ENCODE peak calls at places on chromosomes 13 and 19, in eight cellular contexts. D is right lobe of liver, Y is coronary artery, Q is breast epithelium, Z is A549, J is HepG2, G is pancreas, V is Peyer's patch. P is an unnamed sample.

GRCh38 chr19:681029-681626 is 4.9 kb downstream of the FSTL3 start:
- DNase-seq in D (peak; percentile 93), Y (peak; percentile 95), Q (peak; percentile 53), Z (no peak), J (no peak), G (no peak), V (no peak), P (peak; percentile 87)

GRCh38 chr13:86082116-86082515 is 282.9 kb upstream of the SLITRK6 start:
- DNase-seq in D (no peak), Y (no peak), Q (no peak), Z (no peak), J (no peak), G (no peak), V (no peak), P (no peak)

GRCh38 chr19:4744451-4745170 is 21.0 kb upstream of the DPP9 start:
- DNase-seq in D (no peak), Y (no peak), Q (no peak), Z (no peak), J (no peak), G (no peak), V (no peak), P (no peak)

GRCh38 chr13:90205081-90205480 is 1142.4 kb upstream of the MIR17HG start:
- DNase-seq in D (no peak), Y (no peak), Q (no peak), Z (no peak), J (no peak), G (no peak), V (no peak), P (no peak)

GRCh38 chr13:25738342-25738771 is 313.5 kb downstream of the SHISA2 start:
- DNase-seq in D (no peak), Y (no peak), Q (no peak), Z (no peak), J (no peak), G (no peak), V (no peak), P (no peak)

GRCh38 chr19:31718898-31719297 is 369.7 kb upstream of the TSHZ3 start:
- DNase-seq in D (no peak), Y (no peak), Q (no peak), Z (no peak), J (no peak), G (no peak), V (no peak), P (no peak)

GRCh38 chr19:45477713-45478453 is 10.1 kb downstream of the FOSB start:
- DNase-seq in D (no peak), Y (no peak), Q (no peak), Z (no peak), J (no peak), G (no peak), V (no peak), P (no peak)

GRCh38 chr19:4970558-4971423 is 1.9 kb downstream of the KDM4B start:
- DNase-seq in D (no peak), Y (peak; percentile 72), Q (no peak), Z (no peak), J (peak; percentile 37), G (no peak), V (peak; percentile 61), P (no peak)

GRCh38 chr13:35699805-35700204 is 223.3 kb upstream of the MAB21L1 start:
- DNase-seq in D (no peak), Y (no peak), Q (no peak), Z (no peak), J (no peak), G (no peak), V (no peak), P (no peak)

GRCh38 chr19:18098891-18099622 is 1.5 kb downstream of the MAST3 start:
- DNase-seq in D (no peak), Y (no peak), Q (no peak), Z (no peak), J (no peak), G (no peak), V (no peak), P (no peak)

GRCh38 chr19:14416743-14417214 is 2.4 kb downstream of the DDX39A start:
- DNase-seq in D (no peak), Y (no peak), Q (no peak), Z (no peak), J (no peak), G (no peak), V (no peak), P (no peak)

GRCh38 chr19:27776020-27776419 is 1436.9 kb downstream of the UQCRFS1 start:
- DNase-seq in D (no peak), Y (no peak), Q (no peak), Z (peak; percentile 50), J (no peak), G (no peak), V (no peak), P (no peak)

GRCh38 chr19:34588249-34588648 is 88.7 kb downstream of the SCGB2B2 start:
- DNase-seq in D (no peak), Y (no peak), Q (no peak), Z (no peak), J (no peak), G (no peak), V (no peak), P (no peak)

GRCh38 chr19:43780706-43781525 is at the start of gene KCNN4:
- DNase-seq in D (no peak), Y (no peak), Q (no peak), Z (peak; percentile 77), J (no peak), G (no peak), V (peak; percentile 80), P (no peak)

GRCh38 chr13:104586010-104586746 is 1520.0 kb upstream of the SLC10A2 start:
- DNase-seq in D (no peak), Y (no peak), Q (no peak), Z (no peak), J (no peak), G (peak; percentile 31), V (no peak), P (no peak)

GRCh38 chr19:38812004-38812840 is 523 bp downstream of the LGALS4 start:
- DNase-seq in D (peak; percentile 53), Y (no peak), Q (no peak), Z (no peak), J (no peak), G (no peak), V (peak; percentile 64), P (no peak)

GRCh38 chr19:7871530-7872305 is 2.5 kb downstream of the PRR36 start:
- DNase-seq in D (peak; percentile 83), Y (no peak), Q (peak; percentile 93), Z (peak; percentile 60), J (peak; percentile 83), G (peak; percentile 96), V (peak; percentile 94), P (no peak)
- H3K27ac ChIP-seq in D (no peak overlapping the region), Y (no peak overlapping the region), Q (peak overlapping the region; percentile 52), Z (peak overlapping the region; percentile 45), J (peak overlapping the region; percentile 77), G (peak overlapping the region; percentile 72), V (no peak overlapping the region), P (peak overlapping the region; percentile 68)

DNA sequence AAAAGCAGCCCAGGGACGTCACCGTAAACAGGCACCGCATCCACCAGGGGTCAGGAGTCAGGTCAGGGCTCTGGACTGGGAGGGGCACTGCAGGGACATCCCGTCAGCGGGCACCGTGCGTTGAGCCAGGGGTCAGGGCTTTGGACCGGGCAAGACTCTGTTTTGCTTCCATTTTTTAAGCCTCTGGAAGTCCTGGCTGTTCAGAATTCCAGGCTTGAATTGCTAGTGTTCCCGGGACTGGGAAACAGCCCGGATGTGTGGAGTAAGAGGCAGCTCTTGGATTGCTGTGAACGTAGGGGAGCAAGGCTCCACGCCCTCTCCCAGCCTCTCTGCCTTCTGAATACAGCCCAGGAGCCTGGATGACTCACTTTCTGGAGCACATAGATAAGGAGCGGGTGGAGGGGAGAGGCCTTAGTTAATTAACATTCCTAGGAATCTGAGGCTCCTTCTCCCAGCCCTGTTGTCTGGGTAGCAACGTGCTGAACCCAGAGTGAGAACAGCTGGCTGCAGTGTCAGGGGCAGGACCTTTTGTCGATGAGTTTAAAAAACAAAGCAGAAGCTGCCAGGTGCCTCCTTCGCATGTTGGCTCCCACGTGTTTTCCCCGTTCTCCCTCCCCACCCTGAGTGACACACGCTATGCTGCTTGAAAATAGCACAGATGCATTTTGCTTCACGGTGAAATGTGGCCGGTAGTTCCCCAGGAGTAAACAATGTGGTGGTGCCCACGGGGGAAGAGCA is 21.9 kb downstream of the ATP11A start:
- DNase-seq in D (peak; percentile 84), Y (peak; percentile 92), Q (peak; percentile 66), Z (peak; percentile 87), J (peak; percentile 76), G (peak; percentile 55), V (peak; percentile 81), P (peak; percentile 76)
- TF ChIP-seq CTCF in D (peak; percentile 26), Y (no peak), Q (no peak), Z (peak; percentile 19), J (peak; percentile 70), G (no peak), V (peak; percentile 31), P (peak; percentile 52)

DNA sequence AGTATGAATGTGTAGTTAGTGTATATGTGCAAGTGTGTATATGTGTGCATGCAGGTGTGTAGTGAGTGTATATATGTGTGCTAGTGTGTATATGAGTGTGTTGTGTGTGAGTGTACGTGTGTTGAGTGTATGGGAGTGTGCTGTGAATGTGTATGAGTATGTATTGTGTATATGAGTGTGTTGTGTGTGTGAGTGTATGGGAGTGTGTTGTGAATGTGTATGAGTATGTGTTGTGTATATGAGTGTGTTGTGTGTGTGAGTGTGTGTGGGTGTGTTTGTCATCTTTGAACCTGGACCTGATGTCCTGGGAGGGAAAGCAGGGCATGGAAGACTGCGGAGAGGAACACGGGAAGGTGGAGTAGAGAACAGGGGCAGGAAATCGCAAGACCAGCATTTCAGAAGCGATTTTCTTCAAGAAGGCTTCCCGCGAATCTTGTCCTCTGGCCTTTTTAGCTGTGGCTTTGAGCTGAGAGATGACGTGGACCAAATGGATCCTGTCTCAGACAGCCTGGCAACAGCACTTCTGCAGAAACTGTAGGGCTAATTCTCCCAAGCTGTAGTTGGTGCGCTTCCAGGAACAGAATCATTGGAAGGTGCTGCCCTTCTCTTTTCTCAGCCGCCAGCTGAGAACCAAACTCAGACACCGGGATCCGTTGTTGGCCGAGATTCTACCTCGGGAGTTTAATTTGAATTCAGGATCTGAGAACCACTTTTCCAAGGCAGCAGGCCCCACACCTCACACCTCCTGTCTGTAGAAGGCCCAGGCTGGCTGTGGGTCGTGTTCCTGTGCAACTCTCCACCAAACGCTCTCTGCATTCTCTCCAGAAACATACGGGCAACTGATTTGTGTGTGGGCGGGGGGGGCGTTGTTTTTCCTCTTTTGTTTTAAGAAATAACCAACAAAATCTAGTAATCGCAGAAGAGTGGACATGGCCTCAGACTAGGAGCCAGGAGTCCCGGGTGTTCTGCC is 94.7 kb upstream of the RAP2A start:
- DNase-seq in D (no peak), Y (peak; percentile 83), Q (no peak), Z (no peak), J (no peak), G (no peak), V (no peak), P (no peak)
- H3K4me3 ChIP-seq in D (no peak overlapping the region), Y (peak overlapping the region; percentile 45), Q (peak overlapping the region; percentile 1), Z (no peak overlapping the region), J (no peak overlapping the region), G (no peak overlapping the region), V (no peak overlapping the region), P (no peak overlapping the region)

GRCh38 chr13:101654916-101655315 is 202.4 kb downstream of the ITGBL1 start:
- DNase-seq in D (no peak), Y (no peak), Q (no peak), Z (no peak), J (no peak), G (no peak), V (no peak), P (no peak)

GRCh38 chr13:101649490-101650126 is 197.1 kb downstream of the ITGBL1 start:
- DNase-seq in D (no peak), Y (no peak), Q (no peak), Z (peak; percentile 30), J (no peak), G (no peak), V (no peak), P (no peak)

GRCh38 chr13:101647760-101648159 is 195.3 kb downstream of the ITGBL1 start:
- DNase-seq in D (no peak), Y (no peak), Q (no peak), Z (no peak), J (no peak), G (no peak), V (no peak), P (no peak)

GRCh38 chr13:101648766-101649489 is 196.5 kb downstream of the ITGBL1 start:
- DNase-seq in D (no peak), Y (no peak), Q (no peak), Z (no peak), J (no peak), G (no peak), V (no peak), P (no peak)
- H3K27ac ChIP-seq in D (peak overlapping the region; percentile 65), Y (no peak overlapping the region), Q (no peak overlapping the region), Z (peak overlapping the region; percentile 75), J (no peak overlapping the region), G (no peak overlapping the region), V (no peak overlapping the region), P (no peak overlapping the region)

P was measured in dorsolateral prefrontal cortex.